ENCODE peak calls at places on chromosome 6, in eight cellular contexts. One of them, this sample, is unnamed. For H3K27me3, the result is how much of the 10 kb centered on the place peaks cover.

GRCh38 chr6:83180396-83180950 is 12.6 kb downstream of the PGM3 start:
- DNase-seq in A673: no peak
- DNase-seq in PC-3: no peak
- DNase-seq in CD8-positive, alpha-beta T cell: no peak
- DNase-seq in endothelial cell of umbilical vein: no peak
- DNase-seq in psoas muscle: no peak
- DNase-seq in HCT116: no peak
- DNase-seq in BE2C: no peak
- DNase-seq in this sample: no peak

GRCh38 chr6:165680975-165681374 is 17.9 kb upstream of the PDE10A start:
- DNase-seq in HCT116: no peak
- DNase-seq in CD8-positive, alpha-beta T cell: no peak
- DNase-seq in PC-3: no peak
- DNase-seq in BE2C: no peak
- DNase-seq in psoas muscle: no peak
- DNase-seq in endothelial cell of umbilical vein: no peak
- DNase-seq in A673: no peak
- DNase-seq in this sample: no peak

GRCh38 chr6:91476000-91476399 is 889.1 kb upstream of the MAP3K7 start:
- DNase-seq in PC-3: peak
- DNase-seq in A673: peak
- DNase-seq in CD8-positive, alpha-beta T cell: no peak
- DNase-seq in BE2C: peak
- DNase-seq in endothelial cell of umbilical vein: peak
- DNase-seq in psoas muscle: no peak
- DNase-seq in HCT116: no peak
- DNase-seq in this sample: no peak

GRCh38 chr6:31620586-31621319 is at the start of gene PRRC2A:
- DNase-seq in HCT116: peak
- DNase-seq in CD8-positive, alpha-beta T cell: no peak
- DNase-seq in endothelial cell of umbilical vein: no peak
- DNase-seq in PC-3: no peak
- DNase-seq in BE2C: peak
- DNase-seq in A673: peak
- DNase-seq in psoas muscle: no peak
- DNase-seq in this sample: no peak

GRCh38 chr6:12384417-12384912 is 94.3 kb downstream of the EDN1 start:
- DNase-seq in HCT116: no peak
- DNase-seq in psoas muscle: no peak
- DNase-seq in CD8-positive, alpha-beta T cell: no peak
- DNase-seq in BE2C: no peak
- DNase-seq in A673: no peak
- DNase-seq in endothelial cell of umbilical vein: no peak
- DNase-seq in PC-3: no peak
- DNase-seq in this sample: no peak

GRCh38 chr6:51753635-51754034 is 333.8 kb downstream of the PKHD1 start:
- DNase-seq in A673: peak
- DNase-seq in psoas muscle: no peak
- DNase-seq in BE2C: peak
- DNase-seq in CD8-positive, alpha-beta T cell: no peak
- DNase-seq in HCT116: no peak
- DNase-seq in endothelial cell of umbilical vein: no peak
- DNase-seq in PC-3: peak
- DNase-seq in this sample: no peak

GRCh38 chr6:152648090-152648489 is 10.9 kb upstream of the SYNE1 start:
- DNase-seq in PC-3: no peak
- DNase-seq in psoas muscle: no peak
- DNase-seq in endothelial cell of umbilical vein: no peak
- DNase-seq in A673: no peak
- DNase-seq in HCT116: no peak
- DNase-seq in BE2C: no peak
- DNase-seq in CD8-positive, alpha-beta T cell: no peak
- DNase-seq in this sample: peak

GRCh38 chr6:31657406-31658157 is 1.9 kb downstream of the APOM start:
- DNase-seq in psoas muscle: no peak
- DNase-seq in A673: no peak
- DNase-seq in PC-3: peak
- DNase-seq in CD8-positive, alpha-beta T cell: no peak
- DNase-seq in HCT116: no peak
- DNase-seq in BE2C: no peak
- DNase-seq in endothelial cell of umbilical vein: no peak
- DNase-seq in this sample: no peak

GRCh38 chr6:147738516-147739187 is 230.2 kb downstream of the SAMD5 start:
- DNase-seq in psoas muscle: no peak
- DNase-seq in endothelial cell of umbilical vein: peak
- DNase-seq in HCT116: no peak
- DNase-seq in A673: no peak
- DNase-seq in PC-3: no peak
- DNase-seq in CD8-positive, alpha-beta T cell: no peak
- DNase-seq in BE2C: no peak
- DNase-seq in this sample: peak

GRCh38 chr6:154267508-154268106 is 89.0 kb downstream of the IPCEF1 start:
- DNase-seq in BE2C: no peak
- DNase-seq in A673: no peak
- DNase-seq in HCT116: no peak
- DNase-seq in endothelial cell of umbilical vein: no peak
- DNase-seq in PC-3: no peak
- DNase-seq in CD8-positive, alpha-beta T cell: no peak
- DNase-seq in psoas muscle: no peak
- DNase-seq in this sample: no peak

GRCh38 chr6:62371840-62372239 is 85.8 kb upstream of the KHDRBS2 start:
- DNase-seq in BE2C: no peak
- DNase-seq in PC-3: peak
- DNase-seq in HCT116: no peak
- DNase-seq in endothelial cell of umbilical vein: no peak
- DNase-seq in CD8-positive, alpha-beta T cell: no peak
- DNase-seq in psoas muscle: no peak
- DNase-seq in A673: no peak
- DNase-seq in this sample: no peak

GRCh38 chr6:37308084-37308817 is 45.5 kb upstream of the RNF8 start:
- DNase-seq in BE2C: no peak
- DNase-seq in endothelial cell of umbilical vein: peak
- DNase-seq in A673: no peak
- DNase-seq in PC-3: peak
- DNase-seq in psoas muscle: no peak
- DNase-seq in CD8-positive, alpha-beta T cell: no peak
- DNase-seq in HCT116: no peak
- DNase-seq in this sample: no peak

GRCh38 chr6:30957716-30958115 is 16.9 kb downstream of the MUCL3 start:
- DNase-seq in BE2C: no peak
- DNase-seq in PC-3: no peak
- DNase-seq in psoas muscle: no peak
- DNase-seq in A673: no peak
- DNase-seq in CD8-positive, alpha-beta T cell: no peak
- DNase-seq in endothelial cell of umbilical vein: no peak
- DNase-seq in HCT116: no peak
- DNase-seq in this sample: no peak

GRCh38 chr6:130858498-130859160 is 31.4 kb downstream of the SMLR1 start:
- DNase-seq in A673: no peak
- DNase-seq in BE2C: no peak
- DNase-seq in endothelial cell of umbilical vein: no peak
- DNase-seq in CD8-positive, alpha-beta T cell: no peak
- DNase-seq in HCT116: no peak
- DNase-seq in psoas muscle: no peak
- DNase-seq in PC-3: no peak
- DNase-seq in this sample: no peak

DNA sequence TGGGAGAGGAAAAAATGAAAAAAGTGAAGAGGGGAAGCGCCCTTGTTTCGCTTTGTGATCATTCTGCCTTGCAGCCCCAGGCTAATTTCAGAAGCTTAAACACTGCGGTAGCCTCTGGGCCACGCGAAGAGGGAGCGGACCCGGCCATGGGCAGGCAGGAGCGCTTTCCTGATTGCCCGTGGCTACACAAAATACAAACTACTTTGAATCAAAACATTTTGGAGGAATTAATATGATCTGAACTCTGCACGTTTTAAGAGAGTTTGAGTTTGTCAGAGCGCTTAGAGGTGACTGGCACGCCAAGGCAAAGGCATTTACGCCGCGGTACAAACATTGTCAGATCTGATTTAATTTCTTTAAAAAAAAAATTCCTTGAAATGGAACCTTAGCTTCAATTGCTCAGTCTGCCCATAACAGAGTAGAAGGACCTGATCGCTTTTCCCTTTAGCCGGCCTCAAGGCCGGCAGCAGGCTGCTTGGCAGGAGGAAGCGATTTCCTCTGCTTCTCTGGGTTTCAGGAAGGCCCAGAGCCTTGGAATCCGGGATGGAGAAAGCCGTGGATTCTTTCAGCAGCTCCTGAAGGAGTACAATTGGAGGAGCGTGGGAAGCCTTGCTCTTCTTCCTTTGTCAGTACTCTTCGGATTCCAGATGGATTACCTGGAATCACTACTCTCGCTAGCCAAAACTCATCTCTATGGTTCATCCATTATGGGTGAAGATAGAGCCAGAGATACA is 9.7 kb downstream of the TFAP2D start:
- DNase-seq in A673: no peak
- DNase-seq in PC-3: no peak
- DNase-seq in HCT116: no peak
- DNase-seq in BE2C: no peak
- DNase-seq in psoas muscle: no peak
- DNase-seq in endothelial cell of umbilical vein: no peak
- DNase-seq in CD8-positive, alpha-beta T cell: no peak
- DNase-seq in this sample: no peak
- H3K27me3 ChIP-seq in A673: half or more
- H3K27me3 ChIP-seq in PC-3: half or more
- H3K27me3 ChIP-seq in HCT116: under half
- H3K27me3 ChIP-seq in BE2C: under half
- H3K27me3 ChIP-seq in psoas muscle: under half
- H3K27me3 ChIP-seq in endothelial cell of umbilical vein: under half
- H3K27me3 ChIP-seq in CD8-positive, alpha-beta T cell: under half
- H3K27me3 ChIP-seq in this sample: under half

DNA sequence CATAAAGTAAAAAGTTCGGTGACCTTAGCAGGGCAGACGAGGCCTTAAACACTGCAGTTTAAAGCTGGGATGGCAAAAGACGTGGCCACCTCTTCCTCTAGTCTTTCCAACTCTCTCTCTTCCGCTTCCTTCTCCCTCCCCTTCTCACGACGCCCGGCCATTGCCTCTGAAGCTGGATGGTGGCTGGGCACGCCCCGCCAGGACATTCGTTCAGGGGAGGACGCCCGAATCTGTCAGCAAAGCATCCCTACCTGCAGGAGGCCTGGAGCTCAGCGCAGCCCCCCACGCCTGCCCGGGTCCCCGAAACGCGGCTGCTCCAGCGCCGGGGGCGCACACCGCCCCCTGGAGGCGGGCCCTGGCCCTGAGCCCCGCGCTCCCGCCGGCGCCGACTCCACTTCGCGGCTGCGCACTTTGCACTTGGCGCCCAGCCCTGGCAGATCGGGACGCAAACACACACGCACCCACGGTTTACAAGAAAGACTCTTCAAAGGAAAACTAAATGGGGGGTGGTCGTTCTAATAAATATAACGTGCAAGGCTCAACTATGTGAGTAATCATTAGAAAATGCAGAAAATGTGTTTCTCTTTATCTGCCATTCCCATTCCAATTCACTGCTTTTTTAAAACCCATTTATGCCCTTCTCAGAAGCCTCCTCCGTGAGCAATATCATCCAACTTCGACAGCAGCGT is 54.7 kb upstream of the FOXC1 start:
- DNase-seq in HCT116: no peak
- DNase-seq in BE2C: peak
- DNase-seq in psoas muscle: peak
- DNase-seq in CD8-positive, alpha-beta T cell: peak
- DNase-seq in endothelial cell of umbilical vein: peak
- DNase-seq in PC-3: peak
- DNase-seq in A673: peak
- DNase-seq in this sample: no peak
- TF ChIP-seq CTCF in HCT116: no peak
- TF ChIP-seq CTCF in BE2C: peak
- TF ChIP-seq CTCF in psoas muscle: peak
- TF ChIP-seq CTCF in CD8-positive, alpha-beta T cell: peak
- TF ChIP-seq CTCF in endothelial cell of umbilical vein: peak
- TF ChIP-seq CTCF in PC-3: peak
- TF ChIP-seq CTCF in A673: peak
- TF ChIP-seq CTCF in this sample: peak

GRCh38 chr6:16730720-16731502 is 30.3 kb downstream of the ATXN1 start:
- DNase-seq in PC-3: no peak
- DNase-seq in CD8-positive, alpha-beta T cell: no peak
- DNase-seq in BE2C: no peak
- DNase-seq in A673: no peak
- DNase-seq in HCT116: no peak
- DNase-seq in psoas muscle: no peak
- DNase-seq in endothelial cell of umbilical vein: no peak
- DNase-seq in this sample: no peak

GRCh38 chr6:16729183-16729696 is 32.0 kb downstream of the ATXN1 start:
- DNase-seq in HCT116: no peak
- DNase-seq in psoas muscle: no peak
- DNase-seq in A673: no peak
- DNase-seq in endothelial cell of umbilical vein: peak
- DNase-seq in BE2C: no peak
- DNase-seq in CD8-positive, alpha-beta T cell: no peak
- DNase-seq in PC-3: peak
- DNase-seq in this sample: no peak

GRCh38 chr6:16727996-16728395 is 33.3 kb downstream of the ATXN1 start:
- DNase-seq in psoas muscle: no peak
- DNase-seq in A673: no peak
- DNase-seq in CD8-positive, alpha-beta T cell: no peak
- DNase-seq in BE2C: no peak
- DNase-seq in PC-3: no peak
- DNase-seq in HCT116: no peak
- DNase-seq in endothelial cell of umbilical vein: no peak
- DNase-seq in this sample: no peak

GRCh38 chr6:16728513-16729182 is 32.6 kb downstream of the ATXN1 start:
- DNase-seq in psoas muscle: no peak
- DNase-seq in BE2C: no peak
- DNase-seq in HCT116: no peak
- DNase-seq in PC-3: no peak
- DNase-seq in CD8-positive, alpha-beta T cell: no peak
- DNase-seq in A673: no peak
- DNase-seq in endothelial cell of umbilical vein: no peak
- DNase-seq in this sample: no peak

GRCh38 chr6:16729744-16730143 is 31.5 kb downstream of the ATXN1 start:
- DNase-seq in psoas muscle: no peak
- DNase-seq in BE2C: no peak
- DNase-seq in A673: no peak
- DNase-seq in HCT116: no peak
- DNase-seq in CD8-positive, alpha-beta T cell: no peak
- DNase-seq in endothelial cell of umbilical vein: no peak
- DNase-seq in PC-3: no peak
- DNase-seq in this sample: no peak
- H3K4me3 ChIP-seq in psoas muscle: no peak
- H3K4me3 ChIP-seq in BE2C: no peak
- H3K4me3 ChIP-seq in A673: no peak
- H3K4me3 ChIP-seq in HCT116: peak
- H3K4me3 ChIP-seq in CD8-positive, alpha-beta T cell: no peak
- H3K4me3 ChIP-seq in endothelial cell of umbilical vein: no peak
- H3K4me3 ChIP-seq in PC-3: peak
- H3K4me3 ChIP-seq in this sample: no peak

DNA sequence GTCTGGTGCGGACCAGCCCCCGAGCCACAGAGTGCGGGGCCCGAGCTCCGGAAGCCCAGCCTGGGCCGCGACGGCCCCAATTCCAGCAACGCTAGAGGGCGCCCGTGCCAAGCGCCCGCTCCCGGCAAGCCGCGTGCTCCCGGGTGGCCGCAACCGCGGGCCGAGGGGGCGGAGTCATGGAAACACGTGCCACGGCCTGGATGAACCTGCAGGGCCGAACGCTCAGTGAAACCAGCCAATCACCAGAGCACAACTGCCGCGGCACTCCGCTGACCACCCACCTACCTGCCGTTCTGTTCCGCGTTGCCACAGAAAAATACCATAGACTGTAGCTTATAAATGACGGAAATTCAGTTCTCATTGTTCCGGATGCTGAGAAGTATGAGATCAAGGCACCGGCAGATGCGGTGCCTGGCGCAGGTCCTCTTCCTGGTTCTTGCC is 85.7 kb upstream of the FOXC1 start:
- DNase-seq in psoas muscle: peak
- DNase-seq in PC-3: no peak
- DNase-seq in HCT116: peak
- DNase-seq in endothelial cell of umbilical vein: peak
- DNase-seq in CD8-positive, alpha-beta T cell: peak
- DNase-seq in BE2C: no peak
- DNase-seq in A673: no peak
- DNase-seq in this sample: no peak
- H3K27me3 ChIP-seq in psoas muscle: under half
- H3K27me3 ChIP-seq in PC-3: under half
- H3K27me3 ChIP-seq in HCT116: under half
- H3K27me3 ChIP-seq in endothelial cell of umbilical vein: under half
- H3K27me3 ChIP-seq in CD8-positive, alpha-beta T cell: under half
- H3K27me3 ChIP-seq in BE2C: under half
- H3K27me3 ChIP-seq in A673: under half
- H3K27me3 ChIP-seq in this sample: under half